ENCODE peak calls at places on chromosomes 5 and 9, in six cellular contexts. One of them, this sample, is unnamed.

GRCh38 chr9:86531273-86531672 is 177.1 kb upstream of the TUT7 start:
- DNase-seq in WERI-Rb-1: no peak
- DNase-seq in heart left ventricle: no peak
- DNase-seq in MM.1S: no peak
- DNase-seq in uterus: no peak
- DNase-seq in gastrocnemius medialis: no peak
- DNase-seq in this sample: no peak

GRCh38 chr9:114184866-114185265 is 29.5 kb downstream of the COL27A1 start:
- DNase-seq in gastrocnemius medialis: no peak
- DNase-seq in MM.1S: no peak
- DNase-seq in WERI-Rb-1: no peak
- DNase-seq in heart left ventricle: peak
- DNase-seq in uterus: no peak
- DNase-seq in this sample: no peak

GRCh38 chr5:35852084-35852734 is 4.5 kb upstream of the IL7R start:
- DNase-seq in MM.1S: peak
- DNase-seq in WERI-Rb-1: no peak
- DNase-seq in uterus: no peak
- DNase-seq in gastrocnemius medialis: no peak
- DNase-seq in heart left ventricle: no peak
- DNase-seq in this sample: no peak

GRCh38 chr5:16051246-16051645 is 128.3 kb downstream of the MARCHF11 start:
- DNase-seq in gastrocnemius medialis: no peak
- DNase-seq in WERI-Rb-1: no peak
- DNase-seq in heart left ventricle: no peak
- DNase-seq in uterus: no peak
- DNase-seq in MM.1S: no peak
- DNase-seq in this sample: no peak

GRCh38 chr5:115324021-115324420 is 27.6 kb upstream of the CCDC112 start:
- DNase-seq in gastrocnemius medialis: no peak
- DNase-seq in WERI-Rb-1: no peak
- DNase-seq in uterus: no peak
- DNase-seq in MM.1S: no peak
- DNase-seq in heart left ventricle: no peak
- DNase-seq in this sample: no peak

GRCh38 chr9:131113655-131114563 is 11.5 kb upstream of the NUP214 start:
- DNase-seq in WERI-Rb-1: no peak
- DNase-seq in gastrocnemius medialis: peak
- DNase-seq in uterus: no peak
- DNase-seq in MM.1S: no peak
- DNase-seq in heart left ventricle: no peak
- DNase-seq in this sample: no peak

GRCh38 chr5:153613143-153613542 is 122.7 kb downstream of the GRIA1 start:
- DNase-seq in uterus: no peak
- DNase-seq in WERI-Rb-1: no peak
- DNase-seq in heart left ventricle: no peak
- DNase-seq in MM.1S: no peak
- DNase-seq in gastrocnemius medialis: no peak
- DNase-seq in this sample: no peak

GRCh38 chr5:76351176-76351575 is 51.9 kb upstream of the IQGAP2 start:
- DNase-seq in uterus: no peak
- DNase-seq in heart left ventricle: no peak
- DNase-seq in gastrocnemius medialis: no peak
- DNase-seq in WERI-Rb-1: no peak
- DNase-seq in MM.1S: no peak
- DNase-seq in this sample: no peak

GRCh38 chr9:104977580-104977979 is 49.6 kb upstream of the ABCA1 start:
- DNase-seq in MM.1S: no peak
- DNase-seq in uterus: no peak
- DNase-seq in heart left ventricle: no peak
- DNase-seq in gastrocnemius medialis: no peak
- DNase-seq in WERI-Rb-1: no peak
- DNase-seq in this sample: no peak

GRCh38 chr5:61551637-61552313 is 219.7 kb downstream of the ZSWIM6 start:
- DNase-seq in heart left ventricle: no peak
- DNase-seq in WERI-Rb-1: no peak
- DNase-seq in uterus: no peak
- DNase-seq in MM.1S: no peak
- DNase-seq in gastrocnemius medialis: no peak
- DNase-seq in this sample: no peak

GRCh38 chr5:143401846-143402463 is 1.5 kb downstream of the NR3C1 start:
- DNase-seq in heart left ventricle: no peak
- DNase-seq in uterus: no peak
- DNase-seq in WERI-Rb-1: no peak
- DNase-seq in MM.1S: peak
- DNase-seq in gastrocnemius medialis: no peak
- DNase-seq in this sample: no peak
- H3K27ac ChIP-seq in heart left ventricle: peak
- H3K27ac ChIP-seq in uterus: peak
- H3K27ac ChIP-seq in WERI-Rb-1: no peak
- H3K27ac ChIP-seq in MM.1S: peak
- H3K27ac ChIP-seq in gastrocnemius medialis: peak
- H3K27ac ChIP-seq in this sample: no peak

DNA sequence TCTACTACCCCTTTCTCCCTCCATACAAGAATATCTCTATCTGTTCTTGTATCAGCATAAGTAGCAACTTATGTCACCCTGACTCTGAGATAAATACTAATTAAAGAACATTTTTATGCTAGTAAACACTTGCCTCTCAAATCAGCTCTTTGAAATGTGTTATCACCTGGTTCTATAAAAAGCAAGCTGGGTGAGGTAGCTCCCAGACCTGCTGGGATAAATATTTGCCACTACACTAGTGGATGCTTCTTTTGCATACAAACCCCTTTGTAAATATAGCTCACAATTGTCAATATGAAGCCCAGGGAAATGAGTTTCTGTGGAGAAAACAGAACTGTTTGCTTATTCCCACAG is 332.8 kb downstream of the PLK2 start:
- DNase-seq in gastrocnemius medialis: no peak
- DNase-seq in uterus: no peak
- DNase-seq in MM.1S: no peak
- DNase-seq in heart left ventricle: no peak
- DNase-seq in WERI-Rb-1: no peak
- DNase-seq in this sample: no peak
- H3K4me3 ChIP-seq in gastrocnemius medialis: no peak
- H3K4me3 ChIP-seq in uterus: no peak
- H3K4me3 ChIP-seq in MM.1S: no peak
- H3K4me3 ChIP-seq in heart left ventricle: no peak
- H3K4me3 ChIP-seq in WERI-Rb-1: no peak
- H3K4me3 ChIP-seq in this sample: peak

GRCh38 chr5:23412515-23412914 is 94.9 kb upstream of the PRDM9 start:
- DNase-seq in MM.1S: no peak
- DNase-seq in gastrocnemius medialis: no peak
- DNase-seq in uterus: no peak
- DNase-seq in WERI-Rb-1: no peak
- DNase-seq in heart left ventricle: no peak
- DNase-seq in this sample: no peak

GRCh38 chr5:23405316-23406068 is 101.9 kb upstream of the PRDM9 start:
- DNase-seq in gastrocnemius medialis: no peak
- DNase-seq in MM.1S: no peak
- DNase-seq in heart left ventricle: no peak
- DNase-seq in WERI-Rb-1: no peak
- DNase-seq in uterus: no peak
- DNase-seq in this sample: no peak

GRCh38 chr5:23412011-23412410 is 95.4 kb upstream of the PRDM9 start:
- DNase-seq in heart left ventricle: no peak
- DNase-seq in MM.1S: no peak
- DNase-seq in gastrocnemius medialis: no peak
- DNase-seq in WERI-Rb-1: no peak
- DNase-seq in uterus: no peak
- DNase-seq in this sample: no peak

DNA sequence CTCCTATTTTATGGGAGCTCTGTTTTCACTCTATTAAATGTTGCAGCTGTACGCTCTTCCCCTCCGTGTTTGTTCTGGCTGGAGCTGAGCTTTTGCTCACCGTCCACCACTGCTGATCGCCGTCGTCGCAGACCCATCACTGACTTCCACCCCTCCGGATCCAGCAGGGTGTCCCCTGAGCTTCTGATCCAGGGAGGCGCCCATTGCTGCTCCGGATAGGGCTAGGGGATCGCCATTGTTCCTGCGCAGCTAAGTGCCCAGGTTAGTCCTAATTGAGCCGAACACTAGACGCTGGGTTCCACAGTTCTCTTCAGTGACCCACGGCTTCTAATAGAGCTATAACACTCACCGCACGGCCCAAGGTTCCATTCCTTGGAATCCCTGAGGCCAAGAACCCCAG is 96.2 kb upstream of the PRDM9 start:
- DNase-seq in gastrocnemius medialis: no peak
- DNase-seq in WERI-Rb-1: no peak
- DNase-seq in heart left ventricle: no peak
- DNase-seq in uterus: no peak
- DNase-seq in MM.1S: no peak
- DNase-seq in this sample: no peak
- H3K27ac ChIP-seq in gastrocnemius medialis: no peak
- H3K27ac ChIP-seq in WERI-Rb-1: no peak
- H3K27ac ChIP-seq in heart left ventricle: no peak
- H3K27ac ChIP-seq in uterus: no peak
- H3K27ac ChIP-seq in MM.1S: no peak
- H3K27ac ChIP-seq in this sample: no peak

GRCh38 chr9:80157561-80157983 is 585.8 kb downstream of the TLE4 start:
- DNase-seq in heart left ventricle: no peak
- DNase-seq in MM.1S: no peak
- DNase-seq in uterus: no peak
- DNase-seq in WERI-Rb-1: no peak
- DNase-seq in gastrocnemius medialis: no peak
- DNase-seq in this sample: no peak
- H3K4me3 ChIP-seq in heart left ventricle: no peak
- H3K4me3 ChIP-seq in MM.1S: no peak
- H3K4me3 ChIP-seq in uterus: no peak
- H3K4me3 ChIP-seq in WERI-Rb-1: no peak
- H3K4me3 ChIP-seq in gastrocnemius medialis: no peak
- H3K4me3 ChIP-seq in this sample: no peak

DNA sequence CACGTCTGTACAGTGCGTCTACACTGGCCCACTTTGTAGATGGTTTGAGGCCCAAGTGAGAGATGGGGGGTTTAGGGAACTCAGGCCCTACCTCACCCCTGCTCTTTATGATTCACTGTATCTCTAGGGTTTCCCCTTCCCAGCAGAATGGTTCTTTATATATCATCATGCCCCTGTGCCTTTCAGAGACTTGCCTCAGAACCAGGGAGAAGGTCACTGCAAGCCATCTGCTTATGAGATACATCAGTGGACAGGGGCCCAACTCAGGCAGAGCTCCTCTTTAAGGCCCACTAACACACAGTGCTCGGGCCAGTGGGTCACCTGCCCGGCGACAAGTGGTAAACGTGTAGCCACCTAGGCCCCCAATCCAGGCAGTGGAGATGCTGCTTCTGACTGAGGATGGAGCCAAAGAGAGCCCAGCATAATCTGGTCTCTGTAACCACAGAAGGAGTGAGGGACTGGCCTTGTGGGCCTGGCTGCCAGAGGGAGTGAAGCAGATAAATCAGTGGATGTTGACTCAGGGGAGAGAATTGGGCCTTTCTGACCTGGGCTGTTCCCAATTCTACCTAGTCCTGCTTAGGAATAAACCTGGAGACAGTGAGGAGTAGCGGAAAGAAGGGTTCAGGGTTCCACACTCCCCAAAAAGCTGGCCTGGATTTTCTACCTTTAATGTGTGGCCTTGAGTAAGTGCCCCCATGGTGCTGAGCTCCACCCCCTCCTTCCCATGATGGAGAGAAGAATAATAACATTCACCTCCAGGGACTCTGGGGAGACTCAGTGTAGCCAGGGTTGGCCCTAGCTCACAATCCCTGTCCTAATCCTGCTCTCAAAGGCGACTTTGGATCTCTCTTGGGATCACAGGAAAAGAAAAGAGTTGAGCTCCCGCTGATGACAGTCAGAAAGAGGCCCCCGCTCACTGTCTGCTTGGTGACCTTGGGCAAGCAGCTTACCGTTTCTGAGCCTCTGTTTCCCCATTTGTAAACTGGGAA is 2.8 kb upstream of the DUSP1 start:
- DNase-seq in MM.1S: no peak
- DNase-seq in gastrocnemius medialis: peak
- DNase-seq in heart left ventricle: peak
- DNase-seq in uterus: peak
- DNase-seq in WERI-Rb-1: peak
- DNase-seq in this sample: no peak
- H3K27ac ChIP-seq in MM.1S: no peak
- H3K27ac ChIP-seq in gastrocnemius medialis: peak
- H3K27ac ChIP-seq in heart left ventricle: peak
- H3K27ac ChIP-seq in uterus: peak
- H3K27ac ChIP-seq in WERI-Rb-1: peak
- H3K27ac ChIP-seq in this sample: peak

GRCh38 chr5:73499187-73499586 is 945 bp downstream of the BTF3 start:
- DNase-seq in WERI-Rb-1: no peak
- DNase-seq in uterus: no peak
- DNase-seq in heart left ventricle: no peak
- DNase-seq in MM.1S: no peak
- DNase-seq in gastrocnemius medialis: no peak
- DNase-seq in this sample: no peak

GRCh38 chr5:73495772-73496346 is 2.4 kb upstream of the BTF3 start:
- DNase-seq in gastrocnemius medialis: no peak
- DNase-seq in uterus: no peak
- DNase-seq in WERI-Rb-1: no peak
- DNase-seq in MM.1S: no peak
- DNase-seq in heart left ventricle: no peak
- DNase-seq in this sample: no peak

GRCh38 chr5:73497537-73498056 is 645 bp upstream of the BTF3 start:
- DNase-seq in WERI-Rb-1: no peak
- DNase-seq in uterus: no peak
- DNase-seq in heart left ventricle: no peak
- DNase-seq in MM.1S: no peak
- DNase-seq in gastrocnemius medialis: no peak
- DNase-seq in this sample: no peak

GRCh38 chr5:73498057-73498992 is at the start of gene BTF3:
- DNase-seq in uterus: peak
- DNase-seq in MM.1S: peak
- DNase-seq in WERI-Rb-1: peak
- DNase-seq in gastrocnemius medialis: peak
- DNase-seq in heart left ventricle: peak
- DNase-seq in this sample: peak

GRCh38 chr5:73496984-73497457 is 1.2 kb upstream of the BTF3 start:
- DNase-seq in WERI-Rb-1: no peak
- DNase-seq in uterus: no peak
- DNase-seq in MM.1S: peak
- DNase-seq in heart left ventricle: no peak
- DNase-seq in gastrocnemius medialis: no peak
- DNase-seq in this sample: no peak
- H3K4me3 ChIP-seq in WERI-Rb-1: peak
- H3K4me3 ChIP-seq in uterus: no peak
- H3K4me3 ChIP-seq in MM.1S: peak
- H3K4me3 ChIP-seq in heart left ventricle: peak
- H3K4me3 ChIP-seq in gastrocnemius medialis: no peak
- H3K4me3 ChIP-seq in this sample: peak

This sample was measured in thoracic aorta.